ENCODE peak calls at places on chromosomes 3 and 15, in four cellular contexts. One of them, this sample, is unnamed.

GRCh38 chr15:42120285-42120684 is 25.9 kb upstream of the PLA2G4D start:
- DNase-seq in GM12878: no peak
- DNase-seq in HepG2: no peak
- DNase-seq in K562: no peak
- DNase-seq in this sample: no peak

GRCh38 chr15:75195122-75195765 is 6.4 kb upstream of the C15orf39 start:
- DNase-seq in GM12878: no peak
- DNase-seq in HepG2: no peak
- DNase-seq in K562: no peak
- DNase-seq in this sample: no peak

GRCh38 chr3:111861396-111861795 is 2.3 kb downstream of the PHLDB2 start:
- DNase-seq in GM12878: no peak
- DNase-seq in HepG2: no peak
- DNase-seq in K562: no peak
- DNase-seq in this sample: no peak

GRCh38 chr15:40470423-40471104 is at the start of gene CHST14:
- DNase-seq in GM12878: no peak
- DNase-seq in HepG2: peak; percentile 56
- DNase-seq in K562: peak; percentile 77
- DNase-seq in this sample: peak; percentile 53

GRCh38 chr3:122988507-122988906 is 39.1 kb downstream of the SEMA5B start:
- DNase-seq in GM12878: no peak
- DNase-seq in HepG2: no peak
- DNase-seq in K562: peak; percentile 6
- DNase-seq in this sample: no peak

GRCh38 chr3:78368576-78369345 is 1328.9 kb downstream of the ROBO2 start:
- DNase-seq in GM12878: no peak
- DNase-seq in HepG2: peak; percentile 2
- DNase-seq in K562: no peak
- DNase-seq in this sample: no peak

GRCh38 chr3:6264906-6265305 is 596.0 kb upstream of the GRM7 start:
- DNase-seq in GM12878: no peak
- DNase-seq in HepG2: no peak
- DNase-seq in K562: no peak
- DNase-seq in this sample: no peak

GRCh38 chr15:48581221-48581620 is 64.3 kb downstream of the FBN1 start:
- DNase-seq in GM12878: no peak
- DNase-seq in HepG2: no peak
- DNase-seq in K562: no peak
- DNase-seq in this sample: no peak

GRCh38 chr15:66795851-66796250 is 93.8 kb downstream of the SMAD6 start:
- DNase-seq in GM12878: no peak
- DNase-seq in HepG2: no peak
- DNase-seq in K562: no peak
- DNase-seq in this sample: no peak

GRCh38 chr3:150965436-150965835 is 7.1 kb downstream of the CLRN1 start:
- DNase-seq in GM12878: no peak
- DNase-seq in HepG2: no peak
- DNase-seq in K562: no peak
- DNase-seq in this sample: no peak

GRCh38 chr3:6921041-6921440 is 60.1 kb downstream of the GRM7 start:
- DNase-seq in GM12878: no peak
- DNase-seq in HepG2: no peak
- DNase-seq in K562: no peak
- DNase-seq in this sample: no peak

GRCh38 chr15:80183291-80183690 is 30.5 kb downstream of the FAH start:
- DNase-seq in GM12878: no peak
- DNase-seq in HepG2: no peak
- DNase-seq in K562: no peak
- DNase-seq in this sample: no peak

GRCh38 chr3:180062771-180063170 is 26.0 kb upstream of the PEX5L start:
- DNase-seq in GM12878: no peak
- DNase-seq in HepG2: no peak
- DNase-seq in K562: no peak
- DNase-seq in this sample: no peak

DNA sequence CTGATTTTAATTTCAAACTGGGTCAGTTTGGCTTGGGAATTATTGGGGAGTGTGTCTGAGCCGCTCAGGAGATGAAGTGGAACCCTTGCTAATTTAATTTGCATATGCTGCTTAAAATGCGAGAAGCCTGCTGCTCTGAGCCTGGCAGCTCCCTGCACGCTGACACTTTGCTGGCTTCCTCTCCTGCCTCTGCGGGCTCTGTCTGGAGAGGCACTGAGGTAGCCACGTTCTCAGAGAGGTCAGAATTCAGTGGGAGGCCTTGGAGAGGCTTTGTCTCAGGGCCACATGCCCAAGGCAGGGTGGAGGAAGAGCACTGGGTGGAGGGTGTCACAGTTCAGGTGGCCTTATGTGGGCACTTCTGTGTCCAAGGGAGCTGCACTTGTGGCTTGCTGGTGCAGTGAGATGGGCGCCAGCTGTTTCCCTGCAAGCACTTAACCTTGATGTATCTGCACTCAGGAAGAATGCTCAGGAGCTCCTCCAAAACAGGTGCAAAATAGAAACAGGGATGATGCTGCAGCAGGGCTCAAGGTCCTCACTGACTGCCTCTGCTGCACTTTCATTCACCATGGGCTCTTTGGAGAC is 151.5 kb downstream of the CADPS start:
- DNase-seq in GM12878: no peak
- DNase-seq in HepG2: no peak
- DNase-seq in K562: no peak
- DNase-seq in this sample: no peak
- TF ChIP-seq FOXK2 in GM12878: no peak
- TF ChIP-seq FOXK2 in HepG2: no peak
- TF ChIP-seq FOXK2 in K562: no peak
- TF ChIP-seq FOXK2 in this sample: no peak

DNA sequence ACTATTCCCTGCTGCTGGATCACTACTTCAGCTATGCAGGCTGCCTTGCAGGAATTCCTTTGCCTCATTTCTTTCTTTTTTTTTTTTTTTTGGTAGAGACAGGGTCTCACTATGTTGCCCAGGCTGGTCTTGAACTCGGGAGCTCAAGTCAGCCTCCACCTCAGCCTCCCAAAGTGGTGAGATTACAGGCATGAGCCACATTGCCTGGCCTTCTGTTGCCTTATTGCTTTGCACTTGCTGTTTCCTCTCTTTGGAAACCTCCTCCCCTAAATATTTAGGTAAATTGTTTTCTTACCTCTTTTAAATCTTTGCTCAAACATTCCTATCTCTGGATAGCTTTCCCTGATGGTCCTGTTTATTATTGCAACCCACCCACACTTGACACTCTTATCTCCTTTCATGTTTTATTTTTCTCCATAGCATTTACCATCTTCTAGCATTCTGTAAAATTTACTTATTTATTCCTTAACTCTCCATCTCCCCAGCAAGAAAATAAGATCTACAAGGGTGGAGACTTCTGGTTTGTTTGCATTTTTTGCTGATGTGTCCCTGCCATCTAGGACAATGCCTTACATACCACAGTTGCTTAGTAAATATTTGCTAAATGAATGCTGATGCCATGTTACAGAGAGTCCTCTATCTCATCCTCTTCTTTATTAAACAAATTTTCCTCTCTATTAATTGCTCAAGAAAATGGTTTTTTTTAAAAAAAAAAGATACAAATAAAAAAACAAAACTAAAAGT is 134.8 kb downstream of the P2RY1 start:
- DNase-seq in GM12878: no peak
- DNase-seq in HepG2: peak; percentile 18
- DNase-seq in K562: no peak
- DNase-seq in this sample: no peak
- TF ChIP-seq FOXK2 in GM12878: no peak
- TF ChIP-seq FOXK2 in HepG2: no peak
- TF ChIP-seq FOXK2 in K562: no peak
- TF ChIP-seq FOXK2 in this sample: no peak

GRCh38 chr15:29048011-29048410 is 162.2 kb downstream of the APBA2 start:
- DNase-seq in GM12878: no peak
- DNase-seq in HepG2: no peak
- DNase-seq in K562: no peak
- DNase-seq in this sample: no peak
- TF ChIP-seq FOXK2 in GM12878: no peak
- TF ChIP-seq FOXK2 in HepG2: no peak
- TF ChIP-seq FOXK2 in K562: no peak
- TF ChIP-seq FOXK2 in this sample: no peak

GRCh38 chr3:134621824-134622223 is 29.0 kb downstream of the KY start:
- DNase-seq in GM12878: no peak
- DNase-seq in HepG2: no peak
- DNase-seq in K562: no peak
- DNase-seq in this sample: no peak

GRCh38 chr3:134618986-134619615 is 31.7 kb downstream of the KY start:
- DNase-seq in GM12878: no peak
- DNase-seq in HepG2: no peak
- DNase-seq in K562: no peak
- DNase-seq in this sample: no peak

GRCh38 chr3:134618473-134618860 is 32.4 kb downstream of the KY start:
- DNase-seq in GM12878: no peak
- DNase-seq in HepG2: no peak
- DNase-seq in K562: no peak
- DNase-seq in this sample: no peak

GRCh38 chr3:134620476-134621115 is 30.2 kb downstream of the KY start:
- DNase-seq in GM12878: no peak
- DNase-seq in HepG2: no peak
- DNase-seq in K562: no peak
- DNase-seq in this sample: no peak

DNA sequence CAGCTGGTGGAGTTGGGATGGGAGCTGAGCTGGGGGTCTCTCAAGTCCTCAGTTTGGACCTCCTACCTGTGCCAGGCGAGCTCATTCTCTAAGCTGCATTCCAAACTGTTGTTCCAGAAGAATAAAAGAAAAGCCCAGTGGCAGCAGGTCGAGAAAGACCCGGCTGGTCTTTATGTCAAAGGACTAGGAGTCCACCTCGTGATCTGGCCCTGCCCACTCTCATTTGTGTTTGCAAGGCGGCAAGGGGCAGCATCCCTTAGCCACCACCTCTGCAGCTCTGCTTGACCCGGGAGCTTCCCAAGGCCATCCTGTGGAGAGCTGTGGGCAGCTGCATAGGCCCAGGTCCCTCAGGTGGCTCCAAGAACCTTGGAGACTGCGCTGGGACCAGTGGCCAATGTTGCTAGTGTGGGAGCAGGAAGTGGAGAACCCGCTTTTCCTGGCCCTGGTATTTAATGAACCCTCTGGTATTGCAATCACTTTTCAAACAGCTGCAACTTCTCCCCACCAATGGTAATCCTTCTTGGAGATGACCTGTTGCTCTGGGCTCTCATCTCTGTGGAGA is 30.9 kb downstream of the KY start:
- DNase-seq in GM12878: no peak
- DNase-seq in HepG2: no peak
- DNase-seq in K562: no peak
- DNase-seq in this sample: no peak
- TF ChIP-seq FOXK2 in GM12878: no peak
- TF ChIP-seq FOXK2 in HepG2: no peak
- TF ChIP-seq FOXK2 in K562: no peak
- TF ChIP-seq FOXK2 in this sample: no peak

GRCh38 chr3:38653685-38654537 is 4.4 kb upstream of the SCN5A start:
- DNase-seq in GM12878: no peak
- DNase-seq in HepG2: no peak
- DNase-seq in K562: no peak
- DNase-seq in this sample: no peak

GRCh38 chr3:38652934-38653333 is 3.4 kb upstream of the SCN5A start:
- DNase-seq in GM12878: no peak
- DNase-seq in HepG2: no peak
- DNase-seq in K562: no peak
- DNase-seq in this sample: no peak

GRCh38 chr3:38657369-38657768 is 7.9 kb upstream of the SCN5A start:
- DNase-seq in GM12878: no peak
- DNase-seq in HepG2: no peak
- DNase-seq in K562: no peak
- DNase-seq in this sample: no peak

GRCh38 chr3:38658886-38659285 is 9.4 kb upstream of the SCN5A start:
- DNase-seq in GM12878: no peak
- DNase-seq in HepG2: no peak
- DNase-seq in K562: no peak
- DNase-seq in this sample: no peak

GRCh38 chr3:38655708-38656300 is 6.3 kb upstream of the SCN5A start:
- DNase-seq in GM12878: no peak
- DNase-seq in HepG2: peak; percentile 52
- DNase-seq in K562: peak; percentile 66
- DNase-seq in this sample: peak; percentile 57
- TF ChIP-seq FOXK2 in GM12878: no peak
- TF ChIP-seq FOXK2 in HepG2: no peak
- TF ChIP-seq FOXK2 in K562: no peak
- TF ChIP-seq FOXK2 in this sample: no peak

GRCh38 chr3:145721815-145722214 is 439.2 kb downstream of the PLOD2 start:
- DNase-seq in GM12878: no peak
- DNase-seq in HepG2: no peak
- DNase-seq in K562: no peak
- DNase-seq in this sample: no peak

GRCh38 chr3:145719118-145719517 is 441.9 kb downstream of the PLOD2 start:
- DNase-seq in GM12878: no peak
- DNase-seq in HepG2: no peak
- DNase-seq in K562: no peak
- DNase-seq in this sample: no peak

GRCh38 chr3:145721273-145721805 is 439.6 kb downstream of the PLOD2 start:
- DNase-seq in GM12878: no peak
- DNase-seq in HepG2: no peak
- DNase-seq in K562: no peak
- DNase-seq in this sample: no peak

GRCh38 chr3:145716519-145716918 is 444.5 kb downstream of the PLOD2 start:
- DNase-seq in GM12878: no peak
- DNase-seq in HepG2: no peak
- DNase-seq in K562: no peak
- DNase-seq in this sample: no peak
- TF ChIP-seq FOXK2 in GM12878: no peak
- TF ChIP-seq FOXK2 in HepG2: no peak
- TF ChIP-seq FOXK2 in K562: no peak
- TF ChIP-seq FOXK2 in this sample: no peak

GRCh38 chr3:12486001-12486400 is 1.7 kb downstream of the TSEN2 start:
- DNase-seq in GM12878: no peak
- DNase-seq in HepG2: no peak
- DNase-seq in K562: no peak
- DNase-seq in this sample: no peak

GRCh38 chr3:12484983-12485327 is 675 bp downstream of the TSEN2 start:
- DNase-seq in GM12878: no peak
- DNase-seq in HepG2: peak; percentile 25
- DNase-seq in K562: no peak
- DNase-seq in this sample: no peak

GRCh38 chr3:12484198-12484982 is at the start of gene TSEN2:
- DNase-seq in GM12878: peak; percentile 88
- DNase-seq in HepG2: peak; percentile 87
- DNase-seq in K562: peak; percentile 98
- DNase-seq in this sample: peak; percentile 99

GRCh38 chr3:12483872-12484197 is 445 bp upstream of the TSEN2 start:
- DNase-seq in GM12878: no peak
- DNase-seq in HepG2: no peak
- DNase-seq in K562: no peak
- DNase-seq in this sample: no peak

GRCh38 chr3:12483364-12483763 is 916 bp upstream of the TSEN2 start:
- DNase-seq in GM12878: no peak
- DNase-seq in HepG2: no peak
- DNase-seq in K562: peak; percentile 46
- DNase-seq in this sample: no peak
- TF ChIP-seq FOXK2 in GM12878: no peak
- TF ChIP-seq FOXK2 in HepG2: no peak
- TF ChIP-seq FOXK2 in K562: no peak
- TF ChIP-seq FOXK2 in this sample: no peak

GRCh38 chr3:63135362-63135761 is 142.7 kb upstream of the SYNPR start:
- DNase-seq in GM12878: no peak
- DNase-seq in HepG2: no peak
- DNase-seq in K562: no peak
- DNase-seq in this sample: no peak
- TF ChIP-seq FOXK2 in GM12878: no peak
- TF ChIP-seq FOXK2 in HepG2: no peak
- TF ChIP-seq FOXK2 in K562: no peak
- TF ChIP-seq FOXK2 in this sample: no peak

This sample was measured in HEK293T.